ENCODE peak calls at places on chromosomes 3 and 15, in nine cellular contexts. T is neural progenitor cell, U is GM23338, F is MM.1S, E is PC-3, D is HCT116, H is GM23248, Q is hepatocyte, C is SK-N-SH. M is an unnamed sample.

GRCh38 chr3:141262306-141262705 is 30.7 kb downstream of the PXYLP1 start:
- DNase-seq in T (no peak), U (no peak), F (no peak), E (no peak), D (no peak), H (peak), Q (no peak), C (no peak), M (no peak)

GRCh38 chr15:82870727-82871576 is 61.5 kb downstream of the WHAMM start:
- DNase-seq in T (no peak), U (no peak), F (no peak), E (no peak), D (no peak), H (no peak), Q (peak), C (no peak), M (no peak)

GRCh38 chr3:45597166-45597565 is 2.6 kb downstream of the LIMD1 start:
- DNase-seq in T (no peak), U (no peak), F (no peak), E (peak), D (no peak), H (peak), Q (no peak), C (no peak), M (peak)

GRCh38 chr15:42670441-42670840 is 66.5 kb downstream of the CDAN1 start:
- DNase-seq in T (no peak), U (no peak), F (no peak), E (no peak), D (no peak), H (no peak), Q (no peak), C (no peak), M (no peak)

GRCh38 chr3:119240582-119241434 is at the start of gene B4GALT4:
- DNase-seq in T (peak), U (peak), F (peak), E (peak), D (peak), H (peak), Q (peak), C (peak), M (peak)

GRCh38 chr15:101014276-101014675 is 95.1 kb downstream of the LRRK1 start:
- DNase-seq in T (no peak), U (no peak), F (no peak), E (no peak), D (no peak), H (no peak), Q (no peak), C (no peak), M (no peak)

GRCh38 chr3:29140706-29141105 is 140.2 kb upstream of the RBMS3 start:
- DNase-seq in T (no peak), U (no peak), F (no peak), E (no peak), D (no peak), H (peak), Q (peak), C (no peak), M (peak)

GRCh38 chr15:99431661-99432091 is 134.1 kb upstream of the MEF2A start:
- DNase-seq in T (no peak), U (no peak), F (no peak), E (no peak), D (no peak), H (no peak), Q (no peak), C (no peak), M (no peak)

GRCh38 chr3:43236008-43236407 is 50.3 kb upstream of the SNRK start:
- DNase-seq in T (no peak), U (no peak), F (no peak), E (peak), D (no peak), H (peak), Q (no peak), C (no peak), M (no peak)

GRCh38 chr15:78679089-78679511 is 38.1 kb upstream of the CHRNB4 start:
- DNase-seq in T (no peak), U (no peak), F (no peak), E (no peak), D (no peak), H (no peak), Q (no peak), C (no peak), M (no peak)

GRCh38 chr3:89380006-89380405 is 272.6 kb downstream of the EPHA3 start:
- DNase-seq in T (no peak), U (no peak), F (no peak), E (peak), D (no peak), H (peak), Q (no peak), C (no peak), M (no peak)

GRCh38 chr15:74620636-74621545 is 5.3 kb downstream of the CLK3 start:
- DNase-seq in T (peak), U (peak), F (peak), E (peak), D (peak), H (peak), Q (peak), C (peak), M (peak)

GRCh38 chr3:121592856-121593702 is at the start of gene FBXO40:
- DNase-seq in T (peak), U (peak), F (peak), E (no peak), D (no peak), H (no peak), Q (peak), C (no peak), M (peak)

GRCh38 chr15:32908135-32908801 is 190.5 kb downstream of the GREM1 start:
- DNase-seq in T (no peak), U (no peak), F (peak), E (no peak), D (no peak), H (no peak), Q (peak), C (no peak), M (peak)

GRCh38 chr3:14479591-14479990 is 60.6 kb downstream of the GRIP2 start:
- DNase-seq in T (no peak), U (no peak), F (no peak), E (no peak), D (no peak), H (no peak), Q (no peak), C (no peak), M (no peak)

GRCh38 chr3:135802171-135802570 is 163.4 kb upstream of the PPP2R3A start:
- DNase-seq in T (no peak), U (no peak), F (no peak), E (no peak), D (no peak), H (no peak), Q (no peak), C (no peak), M (no peak)

GRCh38 chr3:8755097-8755496 is 14.3 kb downstream of the OXTR start:
- DNase-seq in T (no peak), U (no peak), F (no peak), E (no peak), D (no peak), H (no peak), Q (no peak), C (no peak), M (no peak)

GRCh38 chr3:161070980-161071663 is 34.0 kb downstream of the B3GALNT1 start:
- DNase-seq in T (no peak), U (no peak), F (no peak), E (no peak), D (no peak), H (no peak), Q (no peak), C (no peak), M (no peak)

GRCh38 chr3:71930056-71930991 is 145.4 kb upstream of the PROK2 start:
- DNase-seq in T (peak), U (peak), F (no peak), E (peak), D (peak), H (peak), Q (peak), C (peak), M (peak)

GRCh38 chr3:147945968-147946519 is 536.9 kb downstream of the ZIC1 start:
- DNase-seq in T (peak), U (peak), F (peak), E (peak), D (peak), H (peak), Q (peak), C (peak), M (no peak)

GRCh38 chr3:8765528-8765927 is 3.9 kb downstream of the OXTR start:
- DNase-seq in T (no peak), U (no peak), F (no peak), E (no peak), D (no peak), H (no peak), Q (no peak), C (no peak), M (no peak)

GRCh38 chr3:108088697-108089096 is 2.1 kb downstream of the CD47 start:
- DNase-seq in T (no peak), U (no peak), F (peak), E (peak), D (no peak), H (peak), Q (no peak), C (no peak), M (peak)

GRCh38 chr15:76173317-76173834 is 113.6 kb downstream of the TMEM266 start:
- DNase-seq in T (no peak), U (no peak), F (no peak), E (no peak), D (no peak), H (no peak), Q (no peak), C (no peak), M (no peak)

GRCh38 chr15:52558196-52558595 is 10.6 kb downstream of the ARPP19 start:
- DNase-seq in T (no peak), U (no peak), F (no peak), E (no peak), D (no peak), H (peak), Q (peak), C (no peak), M (no peak)

GRCh38 chr3:13575459-13576061 is 26.6 kb downstream of the FBLN2 start:
- DNase-seq in T (no peak), U (no peak), F (no peak), E (no peak), D (no peak), H (no peak), Q (peak), C (peak), M (no peak)

GRCh38 chr3:136954980-136955780 is 2.6 kb upstream of the IL20RB start:
- DNase-seq in T (peak), U (peak), F (no peak), E (no peak), D (no peak), H (peak), Q (no peak), C (no peak), M (no peak)

DNA sequence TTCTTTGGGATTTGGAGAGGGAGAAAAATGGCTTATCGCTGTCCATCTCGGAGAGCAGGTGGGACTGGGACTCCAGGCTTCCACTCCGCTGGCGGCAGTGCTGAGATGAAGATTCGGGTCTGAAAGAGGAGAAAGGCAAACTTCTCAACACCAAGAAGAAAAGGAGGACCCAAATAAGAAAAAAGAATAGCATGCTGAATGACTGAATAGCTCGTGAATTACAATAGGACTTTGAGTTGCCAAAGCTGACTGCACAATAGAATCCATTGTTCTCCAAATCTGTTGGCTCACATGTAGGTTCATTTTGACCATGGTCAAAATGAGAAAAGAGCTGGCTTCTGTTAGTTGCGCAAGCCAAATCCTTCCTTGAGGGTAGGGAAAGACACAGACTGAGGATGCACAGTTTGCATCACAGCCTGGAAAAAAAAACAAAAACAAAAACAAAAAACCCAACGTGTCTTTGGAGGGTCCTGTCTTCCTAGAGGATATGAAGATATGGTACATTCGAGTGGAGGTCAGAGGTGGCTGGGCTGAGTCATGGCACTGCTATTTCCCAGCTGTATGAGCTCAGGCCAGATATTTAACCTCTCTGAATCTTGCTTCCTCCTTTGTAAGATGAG is 59.3 kb upstream of the LMOD3 start:
- DNase-seq in T (peak), U (no peak), F (no peak), E (peak), D (no peak), H (peak), Q (peak), C (no peak), M (no peak)
- H2AFZ ChIP-seq in T (no peak), U (no peak), F (no peak), E (no peak), D (peak), H (peak), Q (no peak), C (no peak), M (no peak)

DNA sequence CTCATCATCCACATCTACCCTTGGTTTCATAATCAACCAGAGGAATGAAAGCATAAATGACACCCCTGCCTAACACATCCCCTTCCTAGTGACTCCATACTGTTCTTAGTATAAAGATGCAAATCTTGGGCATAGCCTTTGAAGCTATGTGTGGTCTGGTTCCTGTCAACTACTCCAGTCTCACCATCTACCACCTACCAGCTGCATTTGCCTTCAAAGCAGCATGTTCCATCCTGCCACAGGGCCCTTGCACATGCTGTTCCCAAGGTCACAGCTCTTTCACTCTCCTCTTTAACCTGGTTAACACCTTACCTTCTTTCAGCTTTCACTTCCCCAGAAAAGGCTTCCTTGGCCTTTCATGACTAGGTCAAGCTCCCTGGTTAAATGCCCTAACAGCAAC is 62.3 kb upstream of the ARHGEF3 start:
- DNase-seq in T (no peak), U (no peak), F (no peak), E (no peak), D (no peak), H (no peak), Q (no peak), C (no peak), M (peak)
- TF ChIP-seq EZH2phosphoT487 in T (no peak), U (no peak), F (no peak), E (no peak), D (no peak), H (no peak), Q (no peak), C (no peak), M (no peak)

DNA sequence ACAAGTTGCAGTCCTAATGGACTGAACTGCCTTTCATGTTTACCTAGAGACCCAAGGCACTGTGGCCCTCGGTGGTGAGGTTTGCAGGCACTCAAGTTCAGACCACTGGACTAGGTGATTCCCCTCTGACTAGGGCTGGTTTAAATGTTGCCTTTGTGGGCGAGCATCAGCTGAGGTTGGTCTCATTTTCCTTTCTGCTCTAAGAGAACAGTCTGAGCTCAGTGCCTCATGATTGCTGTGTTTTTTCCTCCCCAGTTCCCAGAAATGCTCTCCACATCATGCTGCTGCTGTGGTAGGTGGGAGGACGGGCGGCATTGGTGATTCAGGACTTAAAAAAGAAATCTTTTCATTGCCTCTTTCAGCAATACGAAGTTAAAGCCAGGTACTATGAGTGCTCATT is 237.2 kb downstream of the MBNL1 start:
- DNase-seq in T (no peak), U (no peak), F (no peak), E (no peak), D (no peak), H (no peak), Q (no peak), C (no peak), M (no peak)
- H2AFZ ChIP-seq in T (no peak), U (no peak), F (no peak), E (no peak), D (no peak), H (no peak), Q (no peak), C (no peak), M (no peak)

GRCh38 chr3:50617096-50617791 is at the start of gene MAPKAPK3:
- DNase-seq in T (peak), U (no peak), F (peak), E (peak), D (no peak), H (peak), Q (peak), C (no peak), M (peak)
- TF ChIP-seq EZH2phosphoT487 in T (no peak), U (no peak), F (no peak), E (no peak), D (no peak), H (no peak), Q (no peak), C (no peak), M (no peak)

DNA sequence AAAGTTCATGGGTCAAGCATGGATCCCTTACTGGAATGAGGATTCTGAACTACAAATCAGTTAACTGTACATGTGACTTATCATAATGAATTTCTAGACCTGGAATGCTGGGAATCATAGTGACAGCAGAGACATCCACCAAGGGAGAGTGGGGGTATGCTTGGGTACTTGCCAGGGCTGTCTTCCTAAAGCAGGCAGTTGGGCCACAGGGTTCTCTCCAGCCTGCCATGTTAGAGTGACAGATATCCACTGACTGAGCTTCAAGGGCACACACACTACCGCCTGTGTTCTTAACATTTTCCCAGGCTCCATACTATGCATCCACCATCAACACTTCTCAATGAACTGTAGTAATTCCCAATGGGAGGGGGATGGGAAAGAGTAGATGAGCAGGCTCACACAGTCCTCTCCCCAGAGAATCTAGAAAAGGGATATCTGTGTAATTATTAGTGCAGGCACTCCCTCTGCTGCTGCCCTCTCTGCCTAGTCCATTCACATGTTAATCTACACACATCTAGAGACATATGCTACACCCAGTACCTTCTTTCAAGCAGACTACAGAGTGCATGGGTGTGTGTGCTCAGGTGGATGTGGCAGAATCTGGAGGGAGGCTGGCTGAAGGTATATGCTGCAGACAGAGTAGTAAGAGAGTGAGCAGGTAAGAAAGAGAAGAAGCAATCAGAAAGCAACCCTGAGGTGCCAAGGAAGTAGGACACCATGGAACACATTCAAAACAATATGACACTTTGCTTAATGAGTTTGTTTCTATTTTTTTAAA is 3.7 kb downstream of the FSTL1 start:
- DNase-seq in T (no peak), U (no peak), F (no peak), E (no peak), D (no peak), H (no peak), Q (no peak), C (no peak), M (no peak)
- H2AFZ ChIP-seq in T (no peak), U (no peak), F (no peak), E (no peak), D (no peak), H (no peak), Q (no peak), C (no peak), M (no peak)

GRCh38 chr15:92306662-92307061 is 87.0 kb upstream of the ST8SIA2 start:
- DNase-seq in T (peak), U (peak), F (no peak), E (peak), D (peak), H (peak), Q (peak), C (peak), M (no peak)
- TF ChIP-seq EZH2phosphoT487 in T (no peak), U (no peak), F (no peak), E (no peak), D (no peak), H (no peak), Q (no peak), C (no peak), M (no peak)

GRCh38 chr3:106631378-106632083 is 745.7 kb upstream of the CCDC54 start:
- DNase-seq in T (no peak), U (no peak), F (no peak), E (no peak), D (no peak), H (no peak), Q (no peak), C (no peak), M (no peak)

GRCh38 chr3:106629215-106629832 is 747.9 kb upstream of the CCDC54 start:
- DNase-seq in T (no peak), U (no peak), F (no peak), E (no peak), D (no peak), H (no peak), Q (no peak), C (no peak), M (peak)

GRCh38 chr3:106624154-106624553 is 753.1 kb upstream of the CCDC54 start:
- DNase-seq in T (no peak), U (no peak), F (no peak), E (no peak), D (no peak), H (no peak), Q (no peak), C (no peak), M (no peak)

DNA sequence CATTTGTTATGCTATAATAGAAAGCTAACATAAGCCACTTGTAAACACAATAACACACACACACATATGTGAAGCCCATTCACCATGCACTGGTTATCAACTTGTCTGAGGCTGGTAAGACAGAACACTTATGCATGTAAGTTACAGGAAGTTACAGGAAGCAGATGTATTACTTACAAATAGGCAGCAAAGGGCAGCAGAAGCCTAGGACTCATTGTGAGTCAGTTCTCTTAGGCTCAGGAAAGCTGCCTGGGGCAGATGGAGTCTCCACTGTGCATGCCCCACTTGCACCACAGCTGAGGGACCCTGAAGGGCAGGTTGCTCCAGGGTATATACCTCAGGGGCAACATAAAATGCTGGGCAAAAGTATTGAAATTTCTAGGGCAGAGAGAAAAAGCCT is 748.8 kb upstream of the CCDC54 start:
- DNase-seq in T (no peak), U (no peak), F (no peak), E (peak), D (no peak), H (peak), Q (peak), C (no peak), M (peak)
- H2AFZ ChIP-seq in T (no peak), U (no peak), F (no peak), E (no peak), D (no peak), H (peak), Q (no peak), C (peak), M (no peak)

GRCh38 chr3:181623924-181624694 is 87.6 kb upstream of the SOX2 start:
- DNase-seq in T (peak), U (no peak), F (no peak), E (peak), D (peak), H (peak), Q (peak), C (peak), M (no peak)
- TF ChIP-seq EZH2phosphoT487 in T (no peak), U (no peak), F (no peak), E (no peak), D (no peak), H (no peak), Q (no peak), C (no peak), M (no peak)

M was measured in OCI-LY7.